ENCODE peak calls at places on chromosomes 6 and 20, in eight cellular contexts. One of them, this sample, is unnamed.

GRCh38 chr6:166958926-166959861 is 2.8 kb upstream of the RNASET2 start:
- DNase-seq in AG08395: no peak
- DNase-seq in OCI-LY7: peak; percentile 85
- DNase-seq in activated CD4-positive, CD25-positive, alpha-beta regulatory T cell: no peak
- DNase-seq in substantia nigra: no peak
- DNase-seq in HT1080: peak; percentile 27
- DNase-seq in activated CD4-positive, alpha-beta T cell treated with anti-CD3 and anti-CD28 coated beads for 36 hours: peak; percentile 55
- DNase-seq in RWPE1: no peak
- DNase-seq in this sample: peak; percentile 83

GRCh38 chr6:9155836-9156235 is 720.5 kb upstream of the SLC35B3 start:
- DNase-seq in RWPE1: no peak
- DNase-seq in activated CD4-positive, alpha-beta T cell treated with anti-CD3 and anti-CD28 coated beads for 36 hours: no peak
- DNase-seq in AG08395: no peak
- DNase-seq in activated CD4-positive, CD25-positive, alpha-beta regulatory T cell: no peak
- DNase-seq in HT1080: no peak
- DNase-seq in OCI-LY7: no peak
- DNase-seq in substantia nigra: no peak
- DNase-seq in this sample: no peak

GRCh38 chr20:62304331-62305148 is 1.7 kb downstream of the ADRM1 start:
- DNase-seq in OCI-LY7: no peak
- DNase-seq in activated CD4-positive, alpha-beta T cell treated with anti-CD3 and anti-CD28 coated beads for 36 hours: no peak
- DNase-seq in HT1080: no peak
- DNase-seq in activated CD4-positive, CD25-positive, alpha-beta regulatory T cell: no peak
- DNase-seq in substantia nigra: no peak
- DNase-seq in RWPE1: peak; percentile 55
- DNase-seq in AG08395: no peak
- DNase-seq in this sample: no peak

GRCh38 chr6:131937703-131938631 is 13.2 kb downstream of the CCN2 start:
- DNase-seq in activated CD4-positive, alpha-beta T cell treated with anti-CD3 and anti-CD28 coated beads for 36 hours: no peak
- DNase-seq in substantia nigra: no peak
- DNase-seq in OCI-LY7: no peak
- DNase-seq in activated CD4-positive, CD25-positive, alpha-beta regulatory T cell: no peak
- DNase-seq in RWPE1: no peak
- DNase-seq in AG08395: no peak
- DNase-seq in HT1080: no peak
- DNase-seq in this sample: no peak

GRCh38 chr6:144151010-144151727 is 852 bp downstream of the STX11 start:
- DNase-seq in AG08395: no peak
- DNase-seq in HT1080: no peak
- DNase-seq in RWPE1: peak; percentile 26
- DNase-seq in activated CD4-positive, CD25-positive, alpha-beta regulatory T cell: peak; percentile 40
- DNase-seq in OCI-LY7: peak; percentile 5
- DNase-seq in substantia nigra: no peak
- DNase-seq in activated CD4-positive, alpha-beta T cell treated with anti-CD3 and anti-CD28 coated beads for 36 hours: peak; percentile 76
- DNase-seq in this sample: peak; percentile 33

GRCh38 chr6:75220365-75220764 is 14.5 kb upstream of the COL12A1 start:
- DNase-seq in substantia nigra: no peak
- DNase-seq in activated CD4-positive, alpha-beta T cell treated with anti-CD3 and anti-CD28 coated beads for 36 hours: no peak
- DNase-seq in AG08395: no peak
- DNase-seq in OCI-LY7: no peak
- DNase-seq in HT1080: no peak
- DNase-seq in RWPE1: no peak
- DNase-seq in activated CD4-positive, CD25-positive, alpha-beta regulatory T cell: no peak
- DNase-seq in this sample: no peak

GRCh38 chr6:15365273-15365687 is 119.4 kb downstream of the JARID2 start:
- DNase-seq in OCI-LY7: no peak
- DNase-seq in AG08395: peak; percentile 87
- DNase-seq in substantia nigra: peak; percentile 33
- DNase-seq in activated CD4-positive, alpha-beta T cell treated with anti-CD3 and anti-CD28 coated beads for 36 hours: peak; percentile 71
- DNase-seq in RWPE1: peak; percentile 77
- DNase-seq in HT1080: no peak
- DNase-seq in activated CD4-positive, CD25-positive, alpha-beta regulatory T cell: peak; percentile 5
- DNase-seq in this sample: peak; percentile 75

GRCh38 chr6:129667621-129668020 is 42.4 kb downstream of the ARHGAP18 start:
- DNase-seq in substantia nigra: no peak
- DNase-seq in HT1080: peak; percentile 28
- DNase-seq in OCI-LY7: no peak
- DNase-seq in activated CD4-positive, alpha-beta T cell treated with anti-CD3 and anti-CD28 coated beads for 36 hours: no peak
- DNase-seq in AG08395: no peak
- DNase-seq in activated CD4-positive, CD25-positive, alpha-beta regulatory T cell: no peak
- DNase-seq in RWPE1: no peak
- DNase-seq in this sample: no peak

GRCh38 chr20:10922941-10923340 is 249.1 kb upstream of the JAG1 start:
- DNase-seq in OCI-LY7: no peak
- DNase-seq in AG08395: peak; percentile 67
- DNase-seq in substantia nigra: no peak
- DNase-seq in HT1080: peak; percentile 92
- DNase-seq in activated CD4-positive, alpha-beta T cell treated with anti-CD3 and anti-CD28 coated beads for 36 hours: no peak
- DNase-seq in RWPE1: peak; percentile 70
- DNase-seq in activated CD4-positive, CD25-positive, alpha-beta regulatory T cell: no peak
- DNase-seq in this sample: no peak

GRCh38 chr6:106125925-106126435 is 39.8 kb downstream of the PRDM1 start:
- DNase-seq in HT1080: no peak
- DNase-seq in substantia nigra: no peak
- DNase-seq in AG08395: no peak
- DNase-seq in RWPE1: no peak
- DNase-seq in activated CD4-positive, CD25-positive, alpha-beta regulatory T cell: no peak
- DNase-seq in activated CD4-positive, alpha-beta T cell treated with anti-CD3 and anti-CD28 coated beads for 36 hours: peak; percentile 74
- DNase-seq in OCI-LY7: no peak
- DNase-seq in this sample: no peak

This sample was measured in naive thymus-derived CD4-positive, alpha-beta T cell.